ENCODE peak calls at places on chromosomes 11 and 22, in five cellular contexts. One of them, this sample, is unnamed.

GRCh38 chr22:21701384-21701971 is 34.1 kb downstream of the YPEL1 start:
- DNase-seq in AG04450: no peak
- DNase-seq in suprapubic skin: no peak
- DNase-seq in fibroblast of the aortic adventitia: no peak
- DNase-seq in pancreas: no peak
- DNase-seq in this sample: no peak

GRCh38 chr11:12245091-12245490 is 132.3 kb upstream of the PARVA start:
- DNase-seq in AG04450: no peak
- DNase-seq in suprapubic skin: no peak
- DNase-seq in fibroblast of the aortic adventitia: peak
- DNase-seq in pancreas: no peak
- DNase-seq in this sample: no peak

GRCh38 chr11:63673579-63673978 is 2.4 kb upstream of the ATL3 start:
- DNase-seq in AG04450: no peak
- DNase-seq in suprapubic skin: no peak
- DNase-seq in fibroblast of the aortic adventitia: no peak
- DNase-seq in pancreas: no peak
- DNase-seq in this sample: no peak

GRCh38 chr11:116232364-116232801 is 540.4 kb downstream of the BUD13 start:
- DNase-seq in AG04450: no peak
- DNase-seq in suprapubic skin: no peak
- DNase-seq in fibroblast of the aortic adventitia: no peak
- DNase-seq in pancreas: no peak
- DNase-seq in this sample: no peak

GRCh38 chr11:76579752-76580151 is 90.8 kb downstream of the LRRC32 start:
- DNase-seq in AG04450: no peak
- DNase-seq in suprapubic skin: no peak
- DNase-seq in fibroblast of the aortic adventitia: no peak
- DNase-seq in pancreas: no peak
- DNase-seq in this sample: no peak

GRCh38 chr11:77126861-77127673 is 979 bp upstream of the MYO7A start:
- DNase-seq in AG04450: no peak
- DNase-seq in suprapubic skin: no peak
- DNase-seq in fibroblast of the aortic adventitia: peak
- DNase-seq in pancreas: peak
- DNase-seq in this sample: peak

GRCh38 chr11:117818036-117818858 is 6.3 kb downstream of the FXYD2 start:
- DNase-seq in AG04450: no peak
- DNase-seq in suprapubic skin: no peak
- DNase-seq in fibroblast of the aortic adventitia: no peak
- DNase-seq in pancreas: no peak
- DNase-seq in this sample: peak

GRCh38 chr22:50731811-50732624 is 6.0 kb upstream of the ACR start:
- DNase-seq in AG04450: peak
- DNase-seq in suprapubic skin: peak
- DNase-seq in fibroblast of the aortic adventitia: peak
- DNase-seq in pancreas: no peak
- DNase-seq in this sample: peak

GRCh38 chr11:103055174-103055890 is 36.6 kb downstream of the DCUN1D5 start:
- DNase-seq in AG04450: peak
- DNase-seq in suprapubic skin: no peak
- DNase-seq in fibroblast of the aortic adventitia: peak
- DNase-seq in pancreas: no peak
- DNase-seq in this sample: peak

GRCh38 chr11:20156876-20157613 is 3.2 kb downstream of the DBX1 start:
- DNase-seq in AG04450: no peak
- DNase-seq in suprapubic skin: no peak
- DNase-seq in fibroblast of the aortic adventitia: no peak
- DNase-seq in pancreas: no peak
- DNase-seq in this sample: no peak

GRCh38 chr11:66285250-66285947 is 3.5 kb downstream of the YIF1A start:
- DNase-seq in AG04450: no peak
- DNase-seq in suprapubic skin: no peak
- DNase-seq in fibroblast of the aortic adventitia: no peak
- DNase-seq in pancreas: peak
- DNase-seq in this sample: no peak

GRCh38 chr22:20636075-20636812 is 128.8 kb downstream of the MED15 start:
- DNase-seq in AG04450: no peak
- DNase-seq in suprapubic skin: no peak
- DNase-seq in fibroblast of the aortic adventitia: no peak
- DNase-seq in pancreas: no peak
- DNase-seq in this sample: no peak

GRCh38 chr22:32421484-32421883 is 9.4 kb upstream of the RTCB start:
- DNase-seq in AG04450: no peak
- DNase-seq in suprapubic skin: no peak
- DNase-seq in fibroblast of the aortic adventitia: no peak
- DNase-seq in pancreas: no peak
- DNase-seq in this sample: peak

GRCh38 chr11:80330302-80330701 is 889.5 kb upstream of the TENM4 start:
- DNase-seq in AG04450: peak
- DNase-seq in suprapubic skin: no peak
- DNase-seq in fibroblast of the aortic adventitia: no peak
- DNase-seq in pancreas: no peak
- DNase-seq in this sample: peak

GRCh38 chr11:132445966-132446365 is 1075.6 kb downstream of the NTM start:
- DNase-seq in AG04450: no peak
- DNase-seq in suprapubic skin: no peak
- DNase-seq in fibroblast of the aortic adventitia: no peak
- DNase-seq in pancreas: no peak
- DNase-seq in this sample: no peak

GRCh38 chr11:89293966-89294679 is 116.4 kb downstream of the TYR start:
- DNase-seq in AG04450: no peak
- DNase-seq in suprapubic skin: peak
- DNase-seq in fibroblast of the aortic adventitia: peak
- DNase-seq in pancreas: no peak
- DNase-seq in this sample: peak

GRCh38 chr11:110092577-110093406 is at the start of gene ZC3H12C:
- DNase-seq in AG04450: peak
- DNase-seq in suprapubic skin: peak
- DNase-seq in fibroblast of the aortic adventitia: peak
- DNase-seq in pancreas: peak
- DNase-seq in this sample: peak

GRCh38 chr11:76638267-76639197 is 32.0 kb downstream of the LRRC32 start:
- DNase-seq in AG04450: no peak
- DNase-seq in suprapubic skin: no peak
- DNase-seq in fibroblast of the aortic adventitia: no peak
- DNase-seq in pancreas: no peak
- DNase-seq in this sample: no peak

GRCh38 chr22:37801946-37802309 is 5.8 kb upstream of the GCAT start:
- DNase-seq in AG04450: no peak
- DNase-seq in suprapubic skin: no peak
- DNase-seq in fibroblast of the aortic adventitia: no peak
- DNase-seq in pancreas: peak
- DNase-seq in this sample: no peak

GRCh38 chr22:37862570-37863325 is 13.5 kb downstream of the EIF3L start:
- DNase-seq in AG04450: no peak
- DNase-seq in suprapubic skin: no peak
- DNase-seq in fibroblast of the aortic adventitia: no peak
- DNase-seq in pancreas: no peak
- DNase-seq in this sample: no peak

GRCh38 chr11:113991170-113991569 is 16.3 kb downstream of the HTR3A start:
- DNase-seq in AG04450: no peak
- DNase-seq in suprapubic skin: no peak
- DNase-seq in fibroblast of the aortic adventitia: peak
- DNase-seq in pancreas: no peak
- DNase-seq in this sample: peak

GRCh38 chr11:66720223-66720898 is 8.7 kb downstream of the SPTBN2 start:
- DNase-seq in AG04450: no peak
- DNase-seq in suprapubic skin: no peak
- DNase-seq in fibroblast of the aortic adventitia: no peak
- DNase-seq in pancreas: peak
- DNase-seq in this sample: peak

GRCh38 chr11:132125855-132126841 is 755.7 kb downstream of the NTM start:
- DNase-seq in AG04450: no peak
- DNase-seq in suprapubic skin: no peak
- DNase-seq in fibroblast of the aortic adventitia: peak
- DNase-seq in pancreas: peak
- DNase-seq in this sample: peak

GRCh38 chr11:22539851-22540376 is 85.7 kb downstream of the FANCF start:
- DNase-seq in AG04450: no peak
- DNase-seq in suprapubic skin: no peak
- DNase-seq in fibroblast of the aortic adventitia: peak
- DNase-seq in pancreas: no peak
- DNase-seq in this sample: peak

GRCh38 chr11:75276696-75277095 is 36.1 kb downstream of the TPBGL start:
- DNase-seq in AG04450: no peak
- DNase-seq in suprapubic skin: peak
- DNase-seq in fibroblast of the aortic adventitia: no peak
- DNase-seq in pancreas: no peak
- DNase-seq in this sample: peak

DNA sequence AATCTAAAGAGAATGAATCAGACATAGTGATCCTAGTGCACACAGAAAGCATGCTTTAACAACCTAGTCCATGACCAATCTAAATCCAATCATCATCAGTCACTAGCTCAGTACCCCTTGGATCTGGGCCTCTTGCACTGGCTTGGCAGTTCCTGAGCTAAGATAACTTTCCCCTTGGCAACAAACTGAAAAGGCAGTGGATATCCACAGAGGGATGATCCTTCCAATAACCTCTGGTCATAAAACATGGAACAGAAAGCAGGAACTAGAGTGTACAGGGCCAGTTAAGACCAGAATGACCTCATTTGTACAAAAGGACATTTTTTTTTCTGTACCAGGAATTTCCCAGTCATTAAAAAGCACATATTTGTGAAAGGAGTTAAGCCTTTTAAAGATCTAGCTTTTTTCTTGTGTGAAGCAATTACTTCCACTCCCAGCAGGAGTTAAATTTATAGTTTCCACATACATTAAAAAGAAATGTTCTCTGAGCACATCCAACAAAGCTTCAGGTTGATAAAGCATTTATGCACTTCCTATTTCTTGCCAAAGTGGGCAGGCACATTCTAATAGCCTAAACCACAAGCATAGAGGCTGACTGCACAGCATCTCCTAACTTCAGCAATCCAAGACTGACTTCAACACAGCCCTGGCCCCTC is 30.0 kb downstream of the GUCY1A2 start:
- DNase-seq in AG04450: no peak
- DNase-seq in suprapubic skin: no peak
- DNase-seq in fibroblast of the aortic adventitia: peak
- DNase-seq in pancreas: no peak
- DNase-seq in this sample: peak
- H3K4me3 ChIP-seq in AG04450: no peak
- H3K4me3 ChIP-seq in suprapubic skin: no peak
- H3K4me3 ChIP-seq in fibroblast of the aortic adventitia: no peak
- H3K4me3 ChIP-seq in pancreas: no peak
- H3K4me3 ChIP-seq in this sample: no peak

GRCh38 chr11:121323208-121323607 is 30.6 kb downstream of the SC5D start:
- DNase-seq in AG04450: no peak
- DNase-seq in suprapubic skin: no peak
- DNase-seq in fibroblast of the aortic adventitia: no peak
- DNase-seq in pancreas: no peak
- DNase-seq in this sample: no peak
- TF ChIP-seq CTCF in AG04450: peak
- TF ChIP-seq CTCF in suprapubic skin: no peak
- TF ChIP-seq CTCF in fibroblast of the aortic adventitia: peak
- TF ChIP-seq CTCF in pancreas: no peak
- TF ChIP-seq CTCF in this sample: no peak

DNA sequence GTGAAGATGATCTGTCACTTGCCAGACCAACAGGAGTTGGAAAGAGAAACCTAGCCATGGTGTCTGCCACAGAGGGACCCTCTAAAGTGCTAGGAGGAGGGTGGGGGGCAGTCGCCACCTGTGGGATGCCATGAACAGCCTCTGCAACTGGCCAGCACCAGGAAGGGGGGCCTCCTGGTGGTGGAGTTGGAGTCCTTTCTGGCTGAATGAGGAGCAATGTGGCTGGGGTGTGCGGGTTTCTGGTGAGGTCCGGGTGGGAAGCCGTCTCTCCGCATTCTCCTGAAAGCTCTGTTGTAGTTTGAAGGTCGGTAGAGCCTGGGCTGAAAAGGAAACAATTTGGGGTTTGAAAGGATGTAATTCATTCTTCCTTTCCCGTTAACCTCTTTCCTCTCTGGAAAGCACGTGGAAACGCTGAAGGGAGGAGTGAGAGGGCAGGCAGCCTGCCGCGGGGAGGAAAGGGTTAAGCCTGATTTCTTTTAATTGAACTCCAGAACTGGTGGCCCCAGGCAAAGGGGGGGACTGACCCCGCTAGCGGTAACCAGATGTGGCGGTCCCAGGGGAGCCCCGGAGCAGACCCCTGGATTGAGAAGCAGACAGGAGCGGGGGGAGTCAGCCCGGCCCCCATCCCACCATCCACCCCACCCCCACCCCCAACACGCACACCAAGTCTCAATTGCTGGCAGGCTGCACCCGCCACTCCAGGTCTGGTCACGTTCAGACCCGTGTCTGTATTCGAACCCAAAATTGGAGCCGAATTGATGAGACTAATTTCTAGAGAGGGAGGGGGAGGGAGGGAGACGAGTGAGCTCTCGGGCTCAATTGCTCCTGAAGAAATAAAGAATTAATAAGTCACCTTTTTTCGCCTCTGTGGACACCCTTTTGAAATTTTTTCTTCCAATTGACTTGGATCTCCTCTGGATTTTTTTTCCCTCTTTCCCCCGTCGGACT is 1.8 kb upstream of the FLI1 start:
- DNase-seq in AG04450: no peak
- DNase-seq in suprapubic skin: no peak
- DNase-seq in fibroblast of the aortic adventitia: no peak
- DNase-seq in pancreas: no peak
- DNase-seq in this sample: no peak
- H3K4me3 ChIP-seq in AG04450: peak
- H3K4me3 ChIP-seq in suprapubic skin: peak
- H3K4me3 ChIP-seq in fibroblast of the aortic adventitia: peak
- H3K4me3 ChIP-seq in pancreas: no peak
- H3K4me3 ChIP-seq in this sample: no peak

GRCh38 chr11:69588270-69588669 is 52.7 kb upstream of the CCND1 start:
- DNase-seq in AG04450: peak
- DNase-seq in suprapubic skin: peak
- DNase-seq in fibroblast of the aortic adventitia: peak
- DNase-seq in pancreas: no peak
- DNase-seq in this sample: peak
- TF ChIP-seq CTCF in AG04450: peak
- TF ChIP-seq CTCF in suprapubic skin: no peak
- TF ChIP-seq CTCF in fibroblast of the aortic adventitia: peak
- TF ChIP-seq CTCF in pancreas: no peak
- TF ChIP-seq CTCF in this sample: peak

GRCh38 chr22:42930810-42931420 is 73.8 kb upstream of the ARFGAP3 start:
- DNase-seq in AG04450: no peak
- DNase-seq in suprapubic skin: no peak
- DNase-seq in fibroblast of the aortic adventitia: peak
- DNase-seq in pancreas: peak
- DNase-seq in this sample: peak
- H3K4me3 ChIP-seq in AG04450: no peak
- H3K4me3 ChIP-seq in suprapubic skin: peak
- H3K4me3 ChIP-seq in fibroblast of the aortic adventitia: no peak
- H3K4me3 ChIP-seq in pancreas: no peak
- H3K4me3 ChIP-seq in this sample: no peak

This sample was measured in epithelial cell of esophagus.